ENCODE peak calls at places on chromosomes 12 and 14, in eight cellular contexts. M, D, Y, W, L, J, S and V are unnamed samples.

GRCh38 chr12:53217049-53217929 is 10.2 kb upstream of the ITGB7 start:
- DNase-seq in M (no peak), L (peak; percentile 27), W (no peak), J (no peak), Y (peak; percentile 78), S (peak; percentile 60), D (no peak), V (peak; percentile 44)

GRCh38 chr14:72894623-72895378 is 900 bp upstream of the DPF3 start:
- DNase-seq in D (peak; percentile 37), J (no peak), M (no peak), W (peak; percentile 31), S (no peak), Y (no peak), L (no peak), V (no peak)

GRCh38 chr12:116469344-116469743 is 89.8 kb upstream of the MAP1LC3B2 start:
- DNase-seq in Y (no peak), L (no peak), M (no peak), D (no peak), J (no peak), S (no peak), W (no peak), V (no peak)

GRCh38 chr14:35877276-35877675 is 51.1 kb downstream of the BRMS1L start:
- DNase-seq in L (peak; percentile 65), M (no peak), J (no peak), D (no peak), Y (no peak), S (no peak), W (no peak), V (no peak)

GRCh38 chr12:120007272-120007671 is 18.2 kb downstream of the BICDL1 start:
- DNase-seq in S (peak; percentile 87), W (peak; percentile 4), L (no peak), D (no peak), M (no peak), J (no peak), Y (no peak), V (no peak)

GRCh38 chr14:61150851-61151250 is 130.3 kb downstream of the TMEM30B start:
- DNase-seq in L (peak; percentile 45), S (no peak), Y (no peak), M (no peak), J (no peak), W (no peak), D (no peak), V (no peak)

GRCh38 chr14:85415015-85415712 is 114.8 kb upstream of the FLRT2 start:
- DNase-seq in S (no peak), W (no peak), J (no peak), Y (peak; percentile 57), D (no peak), M (no peak), L (peak; percentile 99), V (peak; percentile 97)

GRCh38 chr12:123269395-123269892 is 2.2 kb downstream of the CDK2AP1 start:
- DNase-seq in D (peak; percentile 94), L (peak; percentile 62), Y (peak; percentile 9), W (peak; percentile 80), J (no peak), S (peak; percentile 59), M (no peak), V (peak; percentile 58)

GRCh38 chr12:93713060-93713459 is 35.9 kb downstream of the CRADD start:
- DNase-seq in M (no peak), J (no peak), Y (no peak), W (no peak), D (no peak), L (no peak), S (no peak), V (no peak)

GRCh38 chr12:85489194-85489593 is 209.2 kb downstream of the ALX1 start:
- DNase-seq in Y (no peak), S (no peak), L (no peak), J (peak; percentile 97), W (no peak), M (no peak), D (no peak), V (no peak)

GRCh38 chr12:116980083-116980482 is 69.3 kb downstream of the FBXW8 start:
- DNase-seq in Y (no peak), S (no peak), W (no peak), L (no peak), D (no peak), J (no peak), M (no peak), V (no peak)

GRCh38 chr14:68794130-68794855 is 1.4 kb upstream of the ZFP36L1 start:
- DNase-seq in W (peak; percentile 60), L (peak; percentile 96), J (no peak), M (no peak), D (peak; percentile 70), S (peak; percentile 92), Y (peak; percentile 39), V (peak; percentile 94)